ENCODE peak calls at places on chromosomes 4 and X, in nine cellular contexts. One of them, this sample, is unnamed.

GRCh38 chr4:4574792-4575191 is 32.9 kb upstream of the STX18 start:
- DNase-seq in body of pancreas: peak
- DNase-seq in HCT116: peak
- DNase-seq in IMR-90: peak
- DNase-seq in sigmoid colon: no peak
- DNase-seq in heart left ventricle: peak
- DNase-seq in stomach: no peak
- DNase-seq in ovary: peak
- DNase-seq in suprapubic skin: no peak
- DNase-seq in this sample: peak

GRCh38 chrX:68358679-68359078 is 74.6 kb downstream of the OPHN1 start:
- DNase-seq in body of pancreas: no peak
- DNase-seq in heart left ventricle: no peak
- DNase-seq in stomach: no peak
- DNase-seq in sigmoid colon: no peak
- DNase-seq in HCT116: no peak
- DNase-seq in suprapubic skin: no peak
- DNase-seq in ovary: no peak
- DNase-seq in IMR-90: no peak
- DNase-seq in this sample: no peak

GRCh38 chr4:91064157-91064853 is 937.1 kb downstream of the CCSER1 start:
- DNase-seq in sigmoid colon: no peak
- DNase-seq in body of pancreas: peak
- DNase-seq in HCT116: peak
- DNase-seq in IMR-90: no peak
- DNase-seq in heart left ventricle: no peak
- DNase-seq in stomach: no peak
- DNase-seq in ovary: no peak
- DNase-seq in suprapubic skin: no peak
- DNase-seq in this sample: no peak

GRCh38 chr4:15636818-15637217 is 18.3 kb downstream of the FBXL5 start:
- DNase-seq in ovary: no peak
- DNase-seq in body of pancreas: no peak
- DNase-seq in stomach: no peak
- DNase-seq in heart left ventricle: no peak
- DNase-seq in sigmoid colon: no peak
- DNase-seq in HCT116: no peak
- DNase-seq in IMR-90: no peak
- DNase-seq in suprapubic skin: no peak
- DNase-seq in this sample: no peak

GRCh38 chr4:126604273-126604867 is 1028.4 kb upstream of the INTU start:
- DNase-seq in ovary: no peak
- DNase-seq in body of pancreas: no peak
- DNase-seq in IMR-90: peak
- DNase-seq in heart left ventricle: no peak
- DNase-seq in suprapubic skin: no peak
- DNase-seq in HCT116: peak
- DNase-seq in stomach: no peak
- DNase-seq in sigmoid colon: no peak
- DNase-seq in this sample: no peak

GRCh38 chrX:153061732-153062131 is 5.5 kb downstream of the PNMA3 start:
- DNase-seq in sigmoid colon: no peak
- DNase-seq in body of pancreas: no peak
- DNase-seq in ovary: no peak
- DNase-seq in stomach: no peak
- DNase-seq in heart left ventricle: no peak
- DNase-seq in suprapubic skin: no peak
- DNase-seq in HCT116: no peak
- DNase-seq in IMR-90: peak
- DNase-seq in this sample: no peak

GRCh38 chr4:147590249-147590920 is 26.8 kb upstream of the TMEM184C start:
- DNase-seq in HCT116: peak
- DNase-seq in stomach: peak
- DNase-seq in suprapubic skin: no peak
- DNase-seq in IMR-90: peak
- DNase-seq in heart left ventricle: peak
- DNase-seq in ovary: peak
- DNase-seq in body of pancreas: peak
- DNase-seq in sigmoid colon: no peak
- DNase-seq in this sample: peak

GRCh38 chr4:139018971-139019758 is 3.6 kb downstream of the NOCT start:
- DNase-seq in heart left ventricle: no peak
- DNase-seq in ovary: no peak
- DNase-seq in stomach: no peak
- DNase-seq in HCT116: no peak
- DNase-seq in suprapubic skin: no peak
- DNase-seq in IMR-90: peak
- DNase-seq in body of pancreas: no peak
- DNase-seq in sigmoid colon: no peak
- DNase-seq in this sample: no peak

GRCh38 chr4:104751468-104751867 is 256.8 kb upstream of the CXXC4 start:
- DNase-seq in body of pancreas: no peak
- DNase-seq in ovary: no peak
- DNase-seq in HCT116: no peak
- DNase-seq in sigmoid colon: no peak
- DNase-seq in stomach: no peak
- DNase-seq in suprapubic skin: no peak
- DNase-seq in heart left ventricle: no peak
- DNase-seq in IMR-90: no peak
- DNase-seq in this sample: no peak

GRCh38 chr4:152102184-152103000 is 341.6 kb upstream of the GATB start:
- DNase-seq in body of pancreas: no peak
- DNase-seq in heart left ventricle: no peak
- DNase-seq in stomach: no peak
- DNase-seq in IMR-90: peak
- DNase-seq in sigmoid colon: no peak
- DNase-seq in ovary: no peak
- DNase-seq in suprapubic skin: no peak
- DNase-seq in HCT116: peak
- DNase-seq in this sample: no peak

GRCh38 chr4:39565925-39566630 is 38.8 kb upstream of the UGDH start:
- DNase-seq in sigmoid colon: no peak
- DNase-seq in stomach: no peak
- DNase-seq in heart left ventricle: no peak
- DNase-seq in suprapubic skin: no peak
- DNase-seq in IMR-90: peak
- DNase-seq in body of pancreas: no peak
- DNase-seq in HCT116: no peak
- DNase-seq in ovary: no peak
- DNase-seq in this sample: no peak

GRCh38 chr4:102678107-102678506 is 82.7 kb downstream of the MANBA start:
- DNase-seq in IMR-90: no peak
- DNase-seq in stomach: no peak
- DNase-seq in body of pancreas: no peak
- DNase-seq in HCT116: no peak
- DNase-seq in suprapubic skin: no peak
- DNase-seq in ovary: no peak
- DNase-seq in heart left ventricle: no peak
- DNase-seq in sigmoid colon: no peak
- DNase-seq in this sample: no peak

GRCh38 chr4:185358514-185359433 is 37.0 kb downstream of the LRP2BP start:
- DNase-seq in suprapubic skin: no peak
- DNase-seq in heart left ventricle: no peak
- DNase-seq in stomach: no peak
- DNase-seq in IMR-90: peak
- DNase-seq in HCT116: no peak
- DNase-seq in ovary: no peak
- DNase-seq in body of pancreas: no peak
- DNase-seq in sigmoid colon: no peak
- DNase-seq in this sample: no peak

GRCh38 chr4:111639876-111640275 is 505.4 kb upstream of the FAM241A start:
- DNase-seq in body of pancreas: no peak
- DNase-seq in heart left ventricle: no peak
- DNase-seq in HCT116: no peak
- DNase-seq in IMR-90: peak
- DNase-seq in sigmoid colon: no peak
- DNase-seq in stomach: no peak
- DNase-seq in ovary: no peak
- DNase-seq in suprapubic skin: no peak
- DNase-seq in this sample: no peak

GRCh38 chr4:7266525-7267292 is 74.4 kb downstream of the SORCS2 start:
- DNase-seq in IMR-90: peak
- DNase-seq in suprapubic skin: no peak
- DNase-seq in sigmoid colon: no peak
- DNase-seq in body of pancreas: no peak
- DNase-seq in ovary: no peak
- DNase-seq in heart left ventricle: no peak
- DNase-seq in HCT116: peak
- DNase-seq in stomach: no peak
- DNase-seq in this sample: no peak

GRCh38 chrX:129654652-129655546 is at the start of gene APLN:
- DNase-seq in HCT116: no peak
- DNase-seq in ovary: peak
- DNase-seq in heart left ventricle: peak
- DNase-seq in body of pancreas: peak
- DNase-seq in IMR-90: peak
- DNase-seq in stomach: peak
- DNase-seq in sigmoid colon: no peak
- DNase-seq in suprapubic skin: no peak
- DNase-seq in this sample: peak

GRCh38 chr4:128954941-128955340 is 138.4 kb downstream of the SCLT1 start:
- DNase-seq in sigmoid colon: no peak
- DNase-seq in heart left ventricle: no peak
- DNase-seq in body of pancreas: no peak
- DNase-seq in HCT116: no peak
- DNase-seq in suprapubic skin: no peak
- DNase-seq in stomach: no peak
- DNase-seq in IMR-90: no peak
- DNase-seq in ovary: no peak
- DNase-seq in this sample: no peak

GRCh38 chrX:41607264-41607832 is 81.4 kb upstream of the GPR34 start:
- DNase-seq in body of pancreas: no peak
- DNase-seq in stomach: no peak
- DNase-seq in ovary: no peak
- DNase-seq in sigmoid colon: no peak
- DNase-seq in IMR-90: no peak
- DNase-seq in heart left ventricle: no peak
- DNase-seq in HCT116: no peak
- DNase-seq in suprapubic skin: no peak
- DNase-seq in this sample: no peak

GRCh38 chrX:154506483-154507332 is 9.3 kb downstream of the FAM3A start:
- DNase-seq in heart left ventricle: no peak
- DNase-seq in HCT116: no peak
- DNase-seq in suprapubic skin: no peak
- DNase-seq in stomach: no peak
- DNase-seq in IMR-90: no peak
- DNase-seq in ovary: no peak
- DNase-seq in sigmoid colon: no peak
- DNase-seq in body of pancreas: no peak
- DNase-seq in this sample: no peak

GRCh38 chr4:166941629-166942028 is 292.7 kb downstream of the SPOCK3 start:
- DNase-seq in body of pancreas: no peak
- DNase-seq in stomach: no peak
- DNase-seq in sigmoid colon: no peak
- DNase-seq in ovary: no peak
- DNase-seq in suprapubic skin: no peak
- DNase-seq in IMR-90: no peak
- DNase-seq in heart left ventricle: no peak
- DNase-seq in HCT116: peak
- DNase-seq in this sample: no peak

GRCh38 chr4:75432683-75433082 is 81.5 kb downstream of the RCHY1 start:
- DNase-seq in body of pancreas: no peak
- DNase-seq in ovary: no peak
- DNase-seq in suprapubic skin: no peak
- DNase-seq in heart left ventricle: no peak
- DNase-seq in sigmoid colon: no peak
- DNase-seq in stomach: no peak
- DNase-seq in HCT116: peak
- DNase-seq in IMR-90: peak
- DNase-seq in this sample: no peak

GRCh38 chr4:91288702-91289311 is 1015.0 kb upstream of the GRID2 start:
- DNase-seq in ovary: no peak
- DNase-seq in heart left ventricle: no peak
- DNase-seq in HCT116: no peak
- DNase-seq in sigmoid colon: no peak
- DNase-seq in stomach: no peak
- DNase-seq in IMR-90: no peak
- DNase-seq in suprapubic skin: no peak
- DNase-seq in body of pancreas: peak
- DNase-seq in this sample: no peak

GRCh38 chr4:700587-701264 is 4.9 kb upstream of the PCGF3 start:
- DNase-seq in HCT116: no peak
- DNase-seq in sigmoid colon: peak
- DNase-seq in body of pancreas: no peak
- DNase-seq in suprapubic skin: no peak
- DNase-seq in stomach: no peak
- DNase-seq in ovary: no peak
- DNase-seq in IMR-90: no peak
- DNase-seq in heart left ventricle: no peak
- DNase-seq in this sample: no peak
- TF ChIP-seq CTCF in HCT116: no peak
- TF ChIP-seq CTCF in sigmoid colon: no peak
- TF ChIP-seq CTCF in body of pancreas: no peak
- TF ChIP-seq CTCF in suprapubic skin: no peak
- TF ChIP-seq CTCF in stomach: no peak
- TF ChIP-seq CTCF in ovary: no peak
- TF ChIP-seq CTCF in IMR-90: no peak
- TF ChIP-seq CTCF in heart left ventricle: no peak
- TF ChIP-seq CTCF in this sample: no peak

DNA sequence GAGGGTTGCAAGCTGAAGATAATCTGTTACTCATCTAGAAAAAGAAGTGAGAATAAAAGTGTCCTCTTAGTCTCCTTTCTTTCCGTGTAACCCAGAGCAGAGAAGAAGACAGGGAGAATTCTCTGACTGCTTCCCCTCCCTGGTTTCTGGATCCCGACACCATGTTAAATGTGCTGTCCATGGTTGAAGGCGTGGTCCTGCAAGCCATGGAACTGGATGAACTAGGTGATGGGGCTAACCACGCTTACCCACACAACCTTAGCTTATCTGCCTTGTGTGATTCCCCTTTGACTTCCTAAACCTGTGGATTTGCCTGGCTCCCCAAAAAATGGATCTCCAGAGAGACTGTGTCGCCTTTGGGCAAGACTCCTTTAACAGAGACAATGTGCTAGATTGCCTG is 907.6 kb downstream of the FSTL5 start:
- DNase-seq in ovary: no peak
- DNase-seq in suprapubic skin: no peak
- DNase-seq in HCT116: peak
- DNase-seq in body of pancreas: no peak
- DNase-seq in sigmoid colon: no peak
- DNase-seq in stomach: no peak
- DNase-seq in IMR-90: no peak
- DNase-seq in heart left ventricle: no peak
- DNase-seq in this sample: no peak
- H3K4me3 ChIP-seq in ovary: no peak
- H3K4me3 ChIP-seq in suprapubic skin: no peak
- H3K4me3 ChIP-seq in HCT116: no peak
- H3K4me3 ChIP-seq in body of pancreas: no peak
- H3K4me3 ChIP-seq in sigmoid colon: no peak
- H3K4me3 ChIP-seq in stomach: no peak
- H3K4me3 ChIP-seq in IMR-90: no peak
- H3K4me3 ChIP-seq in heart left ventricle: no peak
- H3K4me3 ChIP-seq in this sample: no peak

GRCh38 chr4:2941138-2942036 is 21.8 kb downstream of the NOP14 start:
- DNase-seq in heart left ventricle: no peak
- DNase-seq in IMR-90: no peak
- DNase-seq in stomach: no peak
- DNase-seq in body of pancreas: no peak
- DNase-seq in ovary: peak
- DNase-seq in sigmoid colon: no peak
- DNase-seq in suprapubic skin: no peak
- DNase-seq in HCT116: no peak
- DNase-seq in this sample: no peak
- TF ChIP-seq POLR2A in heart left ventricle: no peak
- TF ChIP-seq POLR2A in IMR-90: no peak
- TF ChIP-seq POLR2A in stomach: no peak
- TF ChIP-seq POLR2A in body of pancreas: no peak
- TF ChIP-seq POLR2A in ovary: no peak
- TF ChIP-seq POLR2A in sigmoid colon: no peak
- TF ChIP-seq POLR2A in suprapubic skin: no peak
- TF ChIP-seq POLR2A in HCT116: no peak
- TF ChIP-seq POLR2A in this sample: no peak

GRCh38 chr4:150799207-150799606 is 215.9 kb downstream of the LRBA start:
- DNase-seq in heart left ventricle: no peak
- DNase-seq in IMR-90: no peak
- DNase-seq in HCT116: no peak
- DNase-seq in ovary: no peak
- DNase-seq in sigmoid colon: no peak
- DNase-seq in suprapubic skin: no peak
- DNase-seq in body of pancreas: no peak
- DNase-seq in stomach: no peak
- DNase-seq in this sample: no peak
- TF ChIP-seq CTCF in heart left ventricle: no peak
- TF ChIP-seq CTCF in IMR-90: peak
- TF ChIP-seq CTCF in HCT116: peak
- TF ChIP-seq CTCF in ovary: no peak
- TF ChIP-seq CTCF in sigmoid colon: no peak
- TF ChIP-seq CTCF in suprapubic skin: no peak
- TF ChIP-seq CTCF in body of pancreas: no peak
- TF ChIP-seq CTCF in stomach: no peak
- TF ChIP-seq CTCF in this sample: no peak